ENCODE peak calls at places on chromosomes 3 and 15, in nine cellular contexts. One of them, this sample, is unnamed.

GRCh38 chr3:71173421-71173975 is 410.0 kb downstream of the FOXP1 start:
- DNase-seq in endothelial cell of umbilical vein: no peak
- DNase-seq in PC-3: no peak
- DNase-seq in neuronal stem cell: no peak
- DNase-seq in HCT116: no peak
- DNase-seq in astrocyte: peak; percentile 92
- DNase-seq in GM23338: no peak
- DNase-seq in neural progenitor cell: no peak
- DNase-seq in mesendoderm: peak; percentile 71
- DNase-seq in this sample: no peak

GRCh38 chr3:37536799-37537311 is 324.8 kb upstream of the CTDSPL start:
- DNase-seq in endothelial cell of umbilical vein: no peak
- DNase-seq in PC-3: no peak
- DNase-seq in neuronal stem cell: no peak
- DNase-seq in HCT116: no peak
- DNase-seq in astrocyte: no peak
- DNase-seq in GM23338: no peak
- DNase-seq in neural progenitor cell: no peak
- DNase-seq in mesendoderm: no peak
- DNase-seq in this sample: no peak

GRCh38 chr15:100941536-100941935 is 22.4 kb downstream of the LRRK1 start:
- DNase-seq in endothelial cell of umbilical vein: no peak
- DNase-seq in PC-3: no peak
- DNase-seq in neuronal stem cell: no peak
- DNase-seq in HCT116: no peak
- DNase-seq in astrocyte: no peak
- DNase-seq in GM23338: no peak
- DNase-seq in neural progenitor cell: no peak
- DNase-seq in mesendoderm: no peak
- DNase-seq in this sample: no peak

GRCh38 chr3:126253072-126253471 is 72.7 kb upstream of the ALDH1L1 start:
- DNase-seq in endothelial cell of umbilical vein: no peak
- DNase-seq in PC-3: no peak
- DNase-seq in neuronal stem cell: no peak
- DNase-seq in HCT116: no peak
- DNase-seq in astrocyte: no peak
- DNase-seq in GM23338: no peak
- DNase-seq in neural progenitor cell: no peak
- DNase-seq in mesendoderm: no peak
- DNase-seq in this sample: no peak

GRCh38 chr15:100730655-100731240 is 128.4 kb downstream of the ASB7 start:
- DNase-seq in endothelial cell of umbilical vein: no peak
- DNase-seq in PC-3: no peak
- DNase-seq in neuronal stem cell: no peak
- DNase-seq in HCT116: no peak
- DNase-seq in astrocyte: no peak
- DNase-seq in GM23338: no peak
- DNase-seq in neural progenitor cell: no peak
- DNase-seq in mesendoderm: no peak
- DNase-seq in this sample: no peak

GRCh38 chr15:69656271-69657030 is 203.8 kb downstream of the RPLP1 start:
- DNase-seq in endothelial cell of umbilical vein: no peak
- DNase-seq in PC-3: no peak
- DNase-seq in neuronal stem cell: no peak
- DNase-seq in HCT116: no peak
- DNase-seq in astrocyte: no peak
- DNase-seq in GM23338: no peak
- DNase-seq in neural progenitor cell: no peak
- DNase-seq in mesendoderm: no peak
- DNase-seq in this sample: no peak

GRCh38 chr3:101518421-101518871 is 5.4 kb upstream of the SENP7 start:
- DNase-seq in endothelial cell of umbilical vein: peak; percentile 30
- DNase-seq in PC-3: peak; percentile 87
- DNase-seq in neuronal stem cell: no peak
- DNase-seq in HCT116: no peak
- DNase-seq in astrocyte: no peak
- DNase-seq in GM23338: no peak
- DNase-seq in neural progenitor cell: no peak
- DNase-seq in mesendoderm: peak; percentile 60
- DNase-seq in this sample: peak; percentile 79

GRCh38 chr3:104269771-104270170 is 1096.9 kb upstream of the ALCAM start:
- DNase-seq in endothelial cell of umbilical vein: no peak
- DNase-seq in PC-3: no peak
- DNase-seq in neuronal stem cell: no peak
- DNase-seq in HCT116: no peak
- DNase-seq in astrocyte: no peak
- DNase-seq in GM23338: no peak
- DNase-seq in neural progenitor cell: no peak
- DNase-seq in mesendoderm: no peak
- DNase-seq in this sample: no peak

GRCh38 chr3:30795176-30795575 is 99.3 kb downstream of the GADL1 start:
- DNase-seq in endothelial cell of umbilical vein: no peak
- DNase-seq in PC-3: no peak
- DNase-seq in neuronal stem cell: no peak
- DNase-seq in HCT116: no peak
- DNase-seq in astrocyte: peak; percentile 10
- DNase-seq in GM23338: no peak
- DNase-seq in neural progenitor cell: no peak
- DNase-seq in mesendoderm: no peak
- DNase-seq in this sample: no peak

GRCh38 chr3:183699238-183699947 is 1.8 kb downstream of the YEATS2 start:
- DNase-seq in endothelial cell of umbilical vein: no peak
- DNase-seq in PC-3: no peak
- DNase-seq in neuronal stem cell: no peak
- DNase-seq in HCT116: no peak
- DNase-seq in astrocyte: no peak
- DNase-seq in GM23338: peak; percentile 35
- DNase-seq in neural progenitor cell: no peak
- DNase-seq in mesendoderm: peak; percentile 40
- DNase-seq in this sample: no peak

GRCh38 chr3:8837172-8837571 is 67.8 kb upstream of the OXTR start:
- DNase-seq in endothelial cell of umbilical vein: no peak
- DNase-seq in PC-3: peak; percentile 58
- DNase-seq in neuronal stem cell: no peak
- DNase-seq in HCT116: no peak
- DNase-seq in astrocyte: peak; percentile 72
- DNase-seq in GM23338: no peak
- DNase-seq in neural progenitor cell: no peak
- DNase-seq in mesendoderm: no peak
- DNase-seq in this sample: no peak

GRCh38 chr3:126816956-126817777 is 113.1 kb downstream of the CHCHD6 start:
- DNase-seq in endothelial cell of umbilical vein: no peak
- DNase-seq in PC-3: no peak
- DNase-seq in neuronal stem cell: no peak
- DNase-seq in HCT116: no peak
- DNase-seq in astrocyte: no peak
- DNase-seq in GM23338: peak; percentile 58
- DNase-seq in neural progenitor cell: peak; percentile 15
- DNase-seq in mesendoderm: no peak
- DNase-seq in this sample: no peak

GRCh38 chr15:78838480-78838879 is 27.2 kb upstream of the ADAMTS7 start:
- DNase-seq in endothelial cell of umbilical vein: no peak
- DNase-seq in PC-3: no peak
- DNase-seq in neuronal stem cell: no peak
- DNase-seq in HCT116: no peak
- DNase-seq in astrocyte: no peak
- DNase-seq in GM23338: no peak
- DNase-seq in neural progenitor cell: no peak
- DNase-seq in mesendoderm: no peak
- DNase-seq in this sample: no peak

GRCh38 chr3:139259398-139259797 is 84.4 kb upstream of the MRPS22 start:
- DNase-seq in endothelial cell of umbilical vein: no peak
- DNase-seq in PC-3: no peak
- DNase-seq in neuronal stem cell: no peak
- DNase-seq in HCT116: no peak
- DNase-seq in astrocyte: no peak
- DNase-seq in GM23338: no peak
- DNase-seq in neural progenitor cell: no peak
- DNase-seq in mesendoderm: no peak
- DNase-seq in this sample: no peak

GRCh38 chr3:126551066-126551838 is 7.5 kb downstream of the C3orf22 start:
- DNase-seq in endothelial cell of umbilical vein: no peak
- DNase-seq in PC-3: no peak
- DNase-seq in neuronal stem cell: no peak
- DNase-seq in HCT116: no peak
- DNase-seq in astrocyte: no peak
- DNase-seq in GM23338: no peak
- DNase-seq in neural progenitor cell: no peak
- DNase-seq in mesendoderm: no peak
- DNase-seq in this sample: no peak

GRCh38 chr3:61562810-61563613 is 1.6 kb downstream of the PTPRG start:
- DNase-seq in endothelial cell of umbilical vein: peak; percentile 35
- DNase-seq in PC-3: no peak
- DNase-seq in neuronal stem cell: no peak
- DNase-seq in HCT116: no peak
- DNase-seq in astrocyte: no peak
- DNase-seq in GM23338: peak; percentile 39
- DNase-seq in neural progenitor cell: peak; percentile 66
- DNase-seq in mesendoderm: peak; percentile 50
- DNase-seq in this sample: no peak

GRCh38 chr3:40615110-40615915 is 90.6 kb downstream of the ZNF621 start:
- DNase-seq in endothelial cell of umbilical vein: no peak
- DNase-seq in PC-3: no peak
- DNase-seq in neuronal stem cell: peak; percentile 69
- DNase-seq in HCT116: no peak
- DNase-seq in astrocyte: no peak
- DNase-seq in GM23338: peak; percentile 90
- DNase-seq in neural progenitor cell: peak; percentile 92
- DNase-seq in mesendoderm: peak; percentile 80
- DNase-seq in this sample: no peak

GRCh38 chr3:185549651-185550111 is 2.7 kb downstream of the LIPH start:
- DNase-seq in endothelial cell of umbilical vein: no peak
- DNase-seq in PC-3: peak; percentile 60
- DNase-seq in neuronal stem cell: no peak
- DNase-seq in HCT116: no peak
- DNase-seq in astrocyte: peak; percentile 45
- DNase-seq in GM23338: no peak
- DNase-seq in neural progenitor cell: no peak
- DNase-seq in mesendoderm: no peak
- DNase-seq in this sample: peak; percentile 94

GRCh38 chr3:22729981-22730380 is 473.1 kb upstream of the UBE2E2 start:
- DNase-seq in endothelial cell of umbilical vein: no peak
- DNase-seq in PC-3: peak; percentile 48
- DNase-seq in neuronal stem cell: no peak
- DNase-seq in HCT116: no peak
- DNase-seq in astrocyte: no peak
- DNase-seq in GM23338: peak; percentile 14
- DNase-seq in neural progenitor cell: no peak
- DNase-seq in mesendoderm: peak; percentile 28
- DNase-seq in this sample: no peak

GRCh38 chr15:68232937-68233336 is 3.4 kb upstream of the CLN6 start:
- DNase-seq in endothelial cell of umbilical vein: no peak
- DNase-seq in PC-3: no peak
- DNase-seq in neuronal stem cell: no peak
- DNase-seq in HCT116: no peak
- DNase-seq in astrocyte: no peak
- DNase-seq in GM23338: no peak
- DNase-seq in neural progenitor cell: no peak
- DNase-seq in mesendoderm: no peak
- DNase-seq in this sample: no peak

GRCh38 chr3:59708202-59708601 is 658.4 kb upstream of the CFAP20DC start:
- DNase-seq in endothelial cell of umbilical vein: no peak
- DNase-seq in PC-3: no peak
- DNase-seq in neuronal stem cell: no peak
- DNase-seq in HCT116: no peak
- DNase-seq in astrocyte: no peak
- DNase-seq in GM23338: no peak
- DNase-seq in neural progenitor cell: no peak
- DNase-seq in mesendoderm: no peak
- DNase-seq in this sample: no peak

GRCh38 chr15:90870354-90871096 is 2.1 kb downstream of the FURIN start:
- DNase-seq in endothelial cell of umbilical vein: peak; percentile 58
- DNase-seq in PC-3: no peak
- DNase-seq in neuronal stem cell: no peak
- DNase-seq in HCT116: no peak
- DNase-seq in astrocyte: peak; percentile 14
- DNase-seq in GM23338: peak; percentile 49
- DNase-seq in neural progenitor cell: no peak
- DNase-seq in mesendoderm: peak; percentile 58
- DNase-seq in this sample: no peak

GRCh38 chr3:3800685-3801509 is 1.7 kb downstream of the LRRN1 start:
- DNase-seq in endothelial cell of umbilical vein: no peak
- DNase-seq in PC-3: no peak
- DNase-seq in neuronal stem cell: peak; percentile 32
- DNase-seq in HCT116: no peak
- DNase-seq in astrocyte: peak; percentile 11
- DNase-seq in GM23338: peak; percentile 60
- DNase-seq in neural progenitor cell: peak; percentile 67
- DNase-seq in mesendoderm: peak; percentile 65
- DNase-seq in this sample: no peak

GRCh38 chr3:51670053-51670666 is 892 bp upstream of the TEX264 start:
- DNase-seq in endothelial cell of umbilical vein: no peak
- DNase-seq in PC-3: peak; percentile 19
- DNase-seq in neuronal stem cell: no peak
- DNase-seq in HCT116: no peak
- DNase-seq in astrocyte: no peak
- DNase-seq in GM23338: no peak
- DNase-seq in neural progenitor cell: no peak
- DNase-seq in mesendoderm: no peak
- DNase-seq in this sample: no peak
- H3K4me3 ChIP-seq in endothelial cell of umbilical vein: no peak overlapping the region
- H3K4me3 ChIP-seq in PC-3: peak overlapping the region; percentile 91
- H3K4me3 ChIP-seq in neuronal stem cell: no peak overlapping the region
- H3K4me3 ChIP-seq in HCT116: no peak overlapping the region
- H3K4me3 ChIP-seq in astrocyte: peak overlapping the region; percentile 88
- H3K4me3 ChIP-seq in GM23338: peak overlapping the region; percentile 85
- H3K4me3 ChIP-seq in neural progenitor cell: peak overlapping the region; percentile 67
- H3K4me3 ChIP-seq in mesendoderm: no peak overlapping the region
- H3K4me3 ChIP-seq in this sample: peak overlapping the region; percentile 82

GRCh38 chr15:36407647-36408046 is 171.8 kb upstream of the CDIN1 start:
- DNase-seq in endothelial cell of umbilical vein: peak; percentile 41
- DNase-seq in PC-3: peak; percentile 78
- DNase-seq in neuronal stem cell: no peak
- DNase-seq in HCT116: no peak
- DNase-seq in astrocyte: peak; percentile 74
- DNase-seq in GM23338: no peak
- DNase-seq in neural progenitor cell: no peak
- DNase-seq in mesendoderm: peak; percentile 16
- DNase-seq in this sample: no peak
- H3K27ac ChIP-seq in endothelial cell of umbilical vein: peak overlapping the region; percentile 29
- H3K27ac ChIP-seq in PC-3: no peak overlapping the region
- H3K27ac ChIP-seq in neuronal stem cell: no peak overlapping the region
- H3K27ac ChIP-seq in HCT116: peak overlapping the region; percentile 57
- H3K27ac ChIP-seq in astrocyte: peak overlapping the region; percentile 53
- H3K27ac ChIP-seq in GM23338: peak overlapping the region; percentile 9
- H3K27ac ChIP-seq in neural progenitor cell: no peak overlapping the region
- H3K27ac ChIP-seq in mesendoderm: no peak overlapping the region
- H3K27ac ChIP-seq in this sample: no peak overlapping the region

GRCh38 chr3:117019082-117019713 is 309.6 kb downstream of the TUSC7 start:
- DNase-seq in endothelial cell of umbilical vein: peak; percentile 67
- DNase-seq in PC-3: peak; percentile 72
- DNase-seq in neuronal stem cell: peak; percentile 64
- DNase-seq in HCT116: no peak
- DNase-seq in astrocyte: peak; percentile 37
- DNase-seq in GM23338: peak; percentile 91
- DNase-seq in neural progenitor cell: peak; percentile 87
- DNase-seq in mesendoderm: peak; percentile 81
- DNase-seq in this sample: peak; percentile 22
- H3K4me2 ChIP-seq in endothelial cell of umbilical vein: peak overlapping the region; percentile 50
- H3K4me2 ChIP-seq in PC-3: no peak overlapping the region
- H3K4me2 ChIP-seq in neuronal stem cell: no peak overlapping the region
- H3K4me2 ChIP-seq in HCT116: no peak overlapping the region
- H3K4me2 ChIP-seq in astrocyte: peak overlapping the region; percentile 40
- H3K4me2 ChIP-seq in GM23338: no peak overlapping the region
- H3K4me2 ChIP-seq in neural progenitor cell: no peak overlapping the region
- H3K4me2 ChIP-seq in mesendoderm: no peak overlapping the region
- H3K4me2 ChIP-seq in this sample: no peak overlapping the region

GRCh38 chr3:120681018-120681417 is 1.0 kb downstream of the HGD start:
- DNase-seq in endothelial cell of umbilical vein: no peak
- DNase-seq in PC-3: no peak
- DNase-seq in neuronal stem cell: no peak
- DNase-seq in HCT116: no peak
- DNase-seq in astrocyte: no peak
- DNase-seq in GM23338: no peak
- DNase-seq in neural progenitor cell: no peak
- DNase-seq in mesendoderm: no peak
- DNase-seq in this sample: no peak
- H3K4me3 ChIP-seq in endothelial cell of umbilical vein: no peak overlapping the region
- H3K4me3 ChIP-seq in PC-3: no peak overlapping the region
- H3K4me3 ChIP-seq in neuronal stem cell: no peak overlapping the region
- H3K4me3 ChIP-seq in HCT116: no peak overlapping the region
- H3K4me3 ChIP-seq in astrocyte: no peak overlapping the region
- H3K4me3 ChIP-seq in GM23338: no peak overlapping the region
- H3K4me3 ChIP-seq in neural progenitor cell: no peak overlapping the region
- H3K4me3 ChIP-seq in mesendoderm: no peak overlapping the region
- H3K4me3 ChIP-seq in this sample: no peak overlapping the region

This sample was measured in PC-9.